ENCODE peak calls at places on chromosome 1, in seven cellular contexts. One of them, this sample, is unnamed.
A peak's percentile ranks its signal among the peaks of the same experiment; 100 is the strongest.

GRCh38 chr1:27031235-27032118 is 18.8 kb upstream of the TENT5B start:
- DNase-seq in iPS DF 6.9: no peak
- DNase-seq in uterus: peak; percentile 72
- DNase-seq in brain microvascular endothelial cell: peak; percentile 48
- DNase-seq in heart right ventricle: peak; percentile 86
- DNase-seq in heart left ventricle: peak; percentile 87
- DNase-seq in CD8-positive, alpha-beta T cell: no peak
- DNase-seq in this sample: peak; percentile 93

GRCh38 chr1:154791292-154792278 is 78.5 kb downstream of the KCNN3 start:
- DNase-seq in uterus: peak; percentile 83
- DNase-seq in heart right ventricle: no peak
- DNase-seq in iPS DF 6.9: no peak
- DNase-seq in heart left ventricle: no peak
- DNase-seq in CD8-positive, alpha-beta T cell: peak; percentile 82
- DNase-seq in brain microvascular endothelial cell: peak; percentile 16
- DNase-seq in this sample: no peak

GRCh38 chr1:223338811-223339746 is 24.9 kb downstream of the SUSD4 start:
- DNase-seq in CD8-positive, alpha-beta T cell: no peak
- DNase-seq in brain microvascular endothelial cell: no peak
- DNase-seq in heart left ventricle: no peak
- DNase-seq in heart right ventricle: no peak
- DNase-seq in iPS DF 6.9: no peak
- DNase-seq in uterus: no peak
- DNase-seq in this sample: no peak

GRCh38 chr1:65691962-65692361 is 100.7 kb upstream of the PDE4B start:
- DNase-seq in brain microvascular endothelial cell: no peak
- DNase-seq in heart left ventricle: no peak
- DNase-seq in iPS DF 6.9: no peak
- DNase-seq in heart right ventricle: no peak
- DNase-seq in uterus: no peak
- DNase-seq in CD8-positive, alpha-beta T cell: no peak
- DNase-seq in this sample: no peak

GRCh38 chr1:209657140-209657879 is 5.1 kb upstream of the LAMB3 start:
- DNase-seq in brain microvascular endothelial cell: no peak
- DNase-seq in iPS DF 6.9: no peak
- DNase-seq in uterus: no peak
- DNase-seq in CD8-positive, alpha-beta T cell: no peak
- DNase-seq in heart left ventricle: no peak
- DNase-seq in heart right ventricle: no peak
- DNase-seq in this sample: no peak

GRCh38 chr1:2294033-2294640 is 66.0 kb downstream of the SKI start:
- DNase-seq in heart right ventricle: no peak
- DNase-seq in iPS DF 6.9: no peak
- DNase-seq in brain microvascular endothelial cell: peak; percentile 27
- DNase-seq in uterus: no peak
- DNase-seq in CD8-positive, alpha-beta T cell: no peak
- DNase-seq in heart left ventricle: no peak
- DNase-seq in this sample: no peak

GRCh38 chr1:53294557-53294956 is 33.3 kb downstream of the LRP8 start:
- DNase-seq in heart right ventricle: no peak
- DNase-seq in uterus: no peak
- DNase-seq in heart left ventricle: no peak
- DNase-seq in iPS DF 6.9: no peak
- DNase-seq in brain microvascular endothelial cell: peak; percentile 46
- DNase-seq in CD8-positive, alpha-beta T cell: no peak
- DNase-seq in this sample: no peak

GRCh38 chr1:18352640-18353245 is 128.0 kb upstream of the KLHDC7A start:
- DNase-seq in heart left ventricle: no peak
- DNase-seq in iPS DF 6.9: no peak
- DNase-seq in CD8-positive, alpha-beta T cell: no peak
- DNase-seq in heart right ventricle: no peak
- DNase-seq in brain microvascular endothelial cell: no peak
- DNase-seq in uterus: no peak
- DNase-seq in this sample: no peak

GRCh38 chr1:52970149-52970548 is 43.1 kb downstream of the SCP2 start:
- DNase-seq in iPS DF 6.9: no peak
- DNase-seq in heart left ventricle: no peak
- DNase-seq in brain microvascular endothelial cell: no peak
- DNase-seq in heart right ventricle: no peak
- DNase-seq in CD8-positive, alpha-beta T cell: no peak
- DNase-seq in uterus: no peak
- DNase-seq in this sample: no peak

GRCh38 chr1:154179951-154180687 is 11.8 kb downstream of the TPM3 start:
- DNase-seq in uterus: no peak
- DNase-seq in brain microvascular endothelial cell: no peak
- DNase-seq in iPS DF 6.9: no peak
- DNase-seq in CD8-positive, alpha-beta T cell: no peak
- DNase-seq in heart left ventricle: no peak
- DNase-seq in heart right ventricle: no peak
- DNase-seq in this sample: no peak

GRCh38 chr1:228963795-228964177 is 228.5 kb downstream of the RHOU start:
- DNase-seq in heart right ventricle: no peak
- DNase-seq in iPS DF 6.9: no peak
- DNase-seq in heart left ventricle: no peak
- DNase-seq in brain microvascular endothelial cell: peak; percentile 42
- DNase-seq in CD8-positive, alpha-beta T cell: no peak
- DNase-seq in uterus: peak; percentile 38
- DNase-seq in this sample: peak; percentile 67

GRCh38 chr1:23246274-23246673 is 29.0 kb upstream of the HTR1D start:
- DNase-seq in brain microvascular endothelial cell: peak; percentile 7
- DNase-seq in iPS DF 6.9: no peak
- DNase-seq in CD8-positive, alpha-beta T cell: no peak
- DNase-seq in uterus: no peak
- DNase-seq in heart left ventricle: no peak
- DNase-seq in heart right ventricle: no peak
- DNase-seq in this sample: no peak

GRCh38 chr1:175887521-175887920 is 144.1 kb upstream of the TNR start:
- DNase-seq in heart left ventricle: no peak
- DNase-seq in heart right ventricle: no peak
- DNase-seq in uterus: no peak
- DNase-seq in iPS DF 6.9: no peak
- DNase-seq in CD8-positive, alpha-beta T cell: no peak
- DNase-seq in brain microvascular endothelial cell: no peak
- DNase-seq in this sample: no peak
- H3K27ac ChIP-seq in heart left ventricle: no peak overlapping the region
- H3K27ac ChIP-seq in heart right ventricle: no peak overlapping the region
- H3K27ac ChIP-seq in uterus: no peak overlapping the region
- H3K27ac ChIP-seq in iPS DF 6.9: no peak overlapping the region
- H3K27ac ChIP-seq in CD8-positive, alpha-beta T cell: no peak overlapping the region
- H3K27ac ChIP-seq in brain microvascular endothelial cell: no peak overlapping the region
- H3K27ac ChIP-seq in this sample: peak overlapping the region; percentile 10

GRCh38 chr1:33320619-33321165 is at the start of gene A3GALT2:
- DNase-seq in heart right ventricle: no peak
- DNase-seq in uterus: no peak
- DNase-seq in heart left ventricle: no peak
- DNase-seq in brain microvascular endothelial cell: no peak
- DNase-seq in iPS DF 6.9: no peak
- DNase-seq in CD8-positive, alpha-beta T cell: no peak
- DNase-seq in this sample: peak; percentile 59

GRCh38 chr1:33321178-33321577 is 280 bp upstream of the A3GALT2 start:
- DNase-seq in CD8-positive, alpha-beta T cell: no peak
- DNase-seq in heart right ventricle: no peak
- DNase-seq in heart left ventricle: no peak
- DNase-seq in iPS DF 6.9: no peak
- DNase-seq in uterus: no peak
- DNase-seq in brain microvascular endothelial cell: no peak
- DNase-seq in this sample: peak; percentile 28

GRCh38 chr1:33319186-33319948 is 1.5 kb downstream of the A3GALT2 start:
- DNase-seq in heart right ventricle: no peak
- DNase-seq in uterus: no peak
- DNase-seq in CD8-positive, alpha-beta T cell: no peak
- DNase-seq in iPS DF 6.9: no peak
- DNase-seq in brain microvascular endothelial cell: no peak
- DNase-seq in heart left ventricle: no peak
- DNase-seq in this sample: peak; percentile 65

GRCh38 chr1:33322109-33322508 is 1.2 kb upstream of the A3GALT2 start:
- DNase-seq in brain microvascular endothelial cell: no peak
- DNase-seq in heart left ventricle: no peak
- DNase-seq in uterus: no peak
- DNase-seq in heart right ventricle: no peak
- DNase-seq in CD8-positive, alpha-beta T cell: no peak
- DNase-seq in iPS DF 6.9: no peak
- DNase-seq in this sample: peak; percentile 22

DNA sequence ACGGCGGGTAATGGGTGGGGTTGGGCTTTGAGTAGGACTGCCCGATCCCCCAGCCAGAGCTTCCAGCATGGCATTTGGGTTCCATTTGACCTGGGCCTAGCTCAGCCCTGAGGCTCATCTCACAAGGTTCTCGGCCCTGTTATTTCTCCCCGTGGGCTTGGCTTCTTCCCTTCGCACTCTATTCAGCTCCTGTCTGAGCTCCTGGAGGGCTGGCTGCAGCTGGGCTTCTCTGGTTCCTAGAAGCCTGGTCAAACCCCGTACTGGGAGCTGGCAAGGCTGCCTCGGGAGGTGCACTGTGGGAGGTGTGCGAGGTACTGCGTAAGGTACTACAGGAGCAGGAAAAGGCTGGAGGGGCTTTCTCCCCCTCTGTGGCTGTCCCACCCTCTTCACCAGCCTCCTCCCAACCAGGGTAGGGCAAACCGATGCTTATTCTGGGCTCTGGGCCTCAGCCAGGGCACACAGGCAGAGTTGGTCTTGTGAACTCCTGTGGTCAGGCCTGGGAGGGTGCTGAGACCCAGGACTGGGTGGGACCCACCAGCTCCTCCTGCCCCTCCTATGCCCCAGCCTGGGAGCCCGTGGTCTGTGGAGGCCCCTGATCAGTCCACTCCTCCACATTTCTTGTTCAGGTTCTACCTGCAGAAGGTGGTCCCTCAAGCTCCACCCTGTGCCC is 814 bp downstream of the A3GALT2 start:
- DNase-seq in CD8-positive, alpha-beta T cell: no peak
- DNase-seq in brain microvascular endothelial cell: no peak
- DNase-seq in uterus: no peak
- DNase-seq in heart right ventricle: no peak
- DNase-seq in iPS DF 6.9: no peak
- DNase-seq in heart left ventricle: no peak
- DNase-seq in this sample: peak; percentile 45
- H3K27me3 ChIP-seq in CD8-positive, alpha-beta T cell: no peaks in the 10 kb centered on the region
- H3K27me3 ChIP-seq in brain microvascular endothelial cell: no peaks in the 10 kb centered on the region
- H3K27me3 ChIP-seq in uterus: no peaks in the 10 kb centered on the region
- H3K27me3 ChIP-seq in heart right ventricle: no peaks in the 10 kb centered on the region
- H3K27me3 ChIP-seq in iPS DF 6.9: no peaks in the 10 kb centered on the region
- H3K27me3 ChIP-seq in heart left ventricle: no peaks in the 10 kb centered on the region
- H3K27me3 ChIP-seq in this sample: no peaks in the 10 kb centered on the region

GRCh38 chr1:16046865-16047264 is 3.3 kb downstream of the CLCNKB start:
- DNase-seq in brain microvascular endothelial cell: no peak
- DNase-seq in heart left ventricle: no peak
- DNase-seq in uterus: no peak
- DNase-seq in iPS DF 6.9: no peak
- DNase-seq in heart right ventricle: no peak
- DNase-seq in CD8-positive, alpha-beta T cell: no peak
- DNase-seq in this sample: no peak

GRCh38 chr1:16047791-16048475 is 4.4 kb downstream of the CLCNKB start:
- DNase-seq in brain microvascular endothelial cell: no peak
- DNase-seq in heart left ventricle: no peak
- DNase-seq in CD8-positive, alpha-beta T cell: no peak
- DNase-seq in uterus: no peak
- DNase-seq in iPS DF 6.9: no peak
- DNase-seq in heart right ventricle: no peak
- DNase-seq in this sample: no peak

GRCh38 chr1:16050328-16050727 is 6.7 kb downstream of the CLCNKB start:
- DNase-seq in uterus: no peak
- DNase-seq in CD8-positive, alpha-beta T cell: no peak
- DNase-seq in brain microvascular endothelial cell: no peak
- DNase-seq in iPS DF 6.9: no peak
- DNase-seq in heart right ventricle: no peak
- DNase-seq in heart left ventricle: no peak
- DNase-seq in this sample: no peak

GRCh38 chr1:16051039-16051438 is 7.5 kb downstream of the CLCNKB start:
- DNase-seq in brain microvascular endothelial cell: no peak
- DNase-seq in heart right ventricle: no peak
- DNase-seq in CD8-positive, alpha-beta T cell: no peak
- DNase-seq in heart left ventricle: no peak
- DNase-seq in uterus: no peak
- DNase-seq in iPS DF 6.9: no peak
- DNase-seq in this sample: no peak

GRCh38 chr1:16048573-16049189 is 5.1 kb downstream of the CLCNKB start:
- DNase-seq in uterus: peak; percentile 59
- DNase-seq in brain microvascular endothelial cell: no peak
- DNase-seq in iPS DF 6.9: peak; percentile 74
- DNase-seq in heart left ventricle: peak; percentile 72
- DNase-seq in CD8-positive, alpha-beta T cell: peak; percentile 36
- DNase-seq in heart right ventricle: peak; percentile 57
- DNase-seq in this sample: no peak
- H3K4me3 ChIP-seq in uterus: peak overlapping the region; percentile 25
- H3K4me3 ChIP-seq in brain microvascular endothelial cell: peak overlapping the region; percentile 33
- H3K4me3 ChIP-seq in iPS DF 6.9: peak overlapping the region; percentile 24
- H3K4me3 ChIP-seq in heart left ventricle: peak overlapping the region; percentile 54
- H3K4me3 ChIP-seq in CD8-positive, alpha-beta T cell: peak overlapping the region; percentile 45
- H3K4me3 ChIP-seq in heart right ventricle: peak overlapping the region; percentile 25
- H3K4me3 ChIP-seq in this sample: no peak overlapping the region

GRCh38 chr1:197304626-197305200 is 36.7 kb downstream of the CRB1 start:
- DNase-seq in CD8-positive, alpha-beta T cell: no peak
- DNase-seq in uterus: no peak
- DNase-seq in heart right ventricle: no peak
- DNase-seq in iPS DF 6.9: no peak
- DNase-seq in heart left ventricle: no peak
- DNase-seq in brain microvascular endothelial cell: no peak
- DNase-seq in this sample: no peak
- H3K27ac ChIP-seq in CD8-positive, alpha-beta T cell: no peak overlapping the region
- H3K27ac ChIP-seq in uterus: no peak overlapping the region
- H3K27ac ChIP-seq in heart right ventricle: no peak overlapping the region
- H3K27ac ChIP-seq in iPS DF 6.9: no peak overlapping the region
- H3K27ac ChIP-seq in heart left ventricle: no peak overlapping the region
- H3K27ac ChIP-seq in brain microvascular endothelial cell: no peak overlapping the region
- H3K27ac ChIP-seq in this sample: no peak overlapping the region